ENCODE peak calls at places on chromosomes 11 and 22, in eight cellular contexts. P is activated CD8-positive, alpha-beta memory T cell treated with anti-CD3 and anti-CD28 coated beads, Interleukin-2, amount 50 U/mL, for 4 hours; K is midbrain; Q is NCI-H510A treated with DMSO at 0.1 percent for 48 hours; E is T follicular helper cell; X is stimulated activated CD4-positive, alpha-beta T cell treated with anti-CD3 and anti-CD28 coated beads, Interleukin-1b, Interleukin-23, amount 100 ng/mL, for 1 hour; G is IMR-90; U is effector memory CD4-positive, alpha-beta T cell. O is an unnamed sample.

GRCh38 chr11:110376711-110377324 is 52.9 kb upstream of the FDX1 start:
- DNase-seq in X (no peak), K (peak; percentile 82), E (no peak), G (peak; percentile 79), U (no peak), P (no peak), Q (peak; percentile 81), O (peak; percentile 29)

GRCh38 chr11:124475265-124475664 is 29.8 kb upstream of the OR8B8 start:
- DNase-seq in U (no peak), X (no peak), G (no peak), E (no peak), Q (no peak), P (no peak), K (no peak), O (no peak)

GRCh38 chr11:72589802-72590761 is 84.1 kb downstream of the PDE2A start:
- DNase-seq in P (peak; percentile 56), Q (peak; percentile 5), K (no peak), E (peak; percentile 36), U (no peak), G (no peak), X (no peak), O (no peak)

GRCh38 chr11:42205518-42205917 is 746.1 kb upstream of the LRRC4C start:
- DNase-seq in K (no peak), P (no peak), U (no peak), Q (peak; percentile 17), E (no peak), X (no peak), G (no peak), O (no peak)

GRCh38 chr11:8068605-8069221 is 12.3 kb upstream of the TUB start:
- DNase-seq in G (peak; percentile 91), E (no peak), Q (no peak), X (no peak), P (no peak), K (peak; percentile 9), U (no peak), O (no peak)

GRCh38 chr22:37162221-37163095 is 12.7 kb upstream of the IL2RB start:
- DNase-seq in Q (no peak), X (no peak), U (peak; percentile 52), E (peak; percentile 53), P (peak; percentile 67), G (no peak), K (no peak), O (no peak)

GRCh38 chr11:124670732-124671131 is 2.8 kb downstream of the SIAE start:
- DNase-seq in G (peak; percentile 9), U (no peak), E (peak; percentile 16), Q (no peak), X (no peak), K (no peak), P (peak; percentile 31), O (no peak)

GRCh38 chr11:88293931-88294330 is 43.6 kb downstream of the CTSC start:
- DNase-seq in Q (no peak), X (no peak), P (no peak), G (peak; percentile 65), K (no peak), E (no peak), U (no peak), O (no peak)

GRCh38 chr22:19396934-19397728 is 34.4 kb downstream of the HIRA start:
- DNase-seq in P (no peak), G (no peak), K (no peak), E (no peak), U (no peak), Q (no peak), X (no peak), O (no peak)

GRCh38 chr11:10674991-10675440 is 18.5 kb downstream of the IRAG1 start:
- DNase-seq in K (peak; percentile 70), X (no peak), Q (no peak), U (no peak), E (no peak), P (no peak), G (no peak), O (no peak)

GRCh38 chr11:115391598-115391997 is 112.6 kb downstream of the CADM1 start:
- DNase-seq in K (no peak), X (no peak), P (no peak), Q (peak; percentile 52), G (peak; percentile 31), U (no peak), E (no peak), O (no peak)

GRCh38 chr11:17864478-17864941 is 129.9 kb downstream of the KCNC1 start:
- DNase-seq in G (no peak), X (no peak), E (no peak), P (no peak), Q (peak; percentile 34), U (no peak), K (no peak), O (no peak)

GRCh38 chr11:35549787-35550186 is 24.4 kb upstream of the PAMR1 start:
- DNase-seq in X (no peak), G (peak; percentile 99), Q (no peak), P (no peak), U (no peak), E (no peak), K (no peak), O (no peak)

GRCh38 chr22:25869771-25870170 is 127.8 kb downstream of the MYO18B start:
- DNase-seq in U (no peak), E (no peak), G (no peak), X (no peak), P (no peak), K (no peak), Q (no peak), O (no peak)

O was measured in C1 segment of cervical spinal cord.